ENCODE peak calls at places on chromosome 21, in seven cellular contexts. Q, E, W, H, C, I and A are unnamed samples.

GRCh38 chr21:26028183-26028582 is 142.4 kb downstream of the APP start:
- DNase-seq in Q (no peak), E (no peak), W (no peak), H (no peak), C (no peak), I (no peak), A (no peak)

GRCh38 chr21:26112127-26112742 is 58.3 kb downstream of the APP start:
- DNase-seq in Q (no peak), E (no peak), W (no peak), H (no peak), C (no peak), I (no peak), A (no peak)

GRCh38 chr21:38267991-38268858 is 11.4 kb downstream of the KCNJ15 start:
- DNase-seq in Q (peak; percentile 38), E (peak; percentile 86), W (peak; percentile 43), H (no peak), C (no peak), I (no peak), A (no peak)

GRCh38 chr21:43196789-43197188 is 28.0 kb downstream of the CRYAA start:
- DNase-seq in Q (no peak), E (peak; percentile 86), W (peak; percentile 93), H (peak; percentile 59), C (no peak), I (no peak), A (no peak)

GRCh38 chr21:29192999-29193563 is 62.6 kb downstream of the MAP3K7CL start:
- DNase-seq in Q (no peak), E (no peak), W (no peak), H (no peak), C (no peak), I (no peak), A (no peak)

GRCh38 chr21:45926281-45926680 is 55.3 kb upstream of the COL6A1 start:
- DNase-seq in Q (no peak), E (no peak), W (no peak), H (no peak), C (no peak), I (no peak), A (no peak)

GRCh38 chr21:45362077-45362747 is 42.8 kb upstream of the COL18A1 start:
- DNase-seq in Q (no peak), E (no peak), W (no peak), H (no peak), C (no peak), I (no peak), A (no peak)

GRCh38 chr21:15159382-15160020 is 94.7 kb upstream of the NRIP1 start:
- DNase-seq in Q (peak; percentile 12), E (peak; percentile 27), W (no peak), H (no peak), C (no peak), I (no peak), A (no peak)

GRCh38 chr21:25997788-25998611 is 172.6 kb downstream of the APP start:
- DNase-seq in Q (no peak), E (no peak), W (peak; percentile 17), H (no peak), C (no peak), I (no peak), A (no peak)

GRCh38 chr21:17128132-17128531 is 384.7 kb upstream of the CXADR start:
- DNase-seq in Q (no peak), E (no peak), W (no peak), H (no peak), C (no peak), I (no peak), A (no peak)

GRCh38 chr21:8992731-8993174 is 1528.6 kb upstream of the TPTE start:
- DNase-seq in Q (no peak), E (no peak), W (no peak), H (no peak), C (no peak), I (no peak), A (no peak)

GRCh38 chr21:30718239-30718909 is at the start of gene KRTAP21-3:
- DNase-seq in Q (no peak), E (peak; percentile 67), W (no peak), H (no peak), C (no peak), I (no peak), A (no peak)

GRCh38 chr21:33760641-33761103 is 118.4 kb downstream of the ITSN1 start:
- DNase-seq in Q (no peak), E (no peak), W (no peak), H (no peak), C (peak; percentile 36), I (no peak), A (no peak)

GRCh38 chr21:45374826-45375455 is 30.0 kb upstream of the COL18A1 start:
- DNase-seq in Q (no peak), E (no peak), W (no peak), H (no peak), C (no peak), I (no peak), A (no peak)

GRCh38 chr21:14911351-14911750 is 153.4 kb downstream of the NRIP1 start:
- DNase-seq in Q (no peak), E (peak; percentile 49), W (no peak), H (no peak), C (no peak), I (no peak), A (no peak)

GRCh38 chr21:28516996-28517592 is 475.6 kb downstream of the LTN1 start:
- DNase-seq in Q (peak; percentile 28), E (peak; percentile 71), W (peak; percentile 44), H (peak; percentile 39), C (no peak), I (peak; percentile 1), A (peak; percentile 13)

GRCh38 chr21:14815001-14815400 is 249.8 kb downstream of the NRIP1 start:
- DNase-seq in Q (no peak), E (no peak), W (no peak), H (no peak), C (no peak), I (no peak), A (no peak)

GRCh38 chr21:9730866-9731265 is 790.5 kb upstream of the TPTE start:
- DNase-seq in Q (no peak), E (no peak), W (no peak), H (no peak), C (no peak), I (no peak), A (no peak)

GRCh38 chr21:25331286-25331685 is 276.0 kb downstream of the MRPL39 start:
- DNase-seq in Q (no peak), E (no peak), W (no peak), H (no peak), C (no peak), I (no peak), A (no peak)

GRCh38 chr21:27045281-27045985 is 78.5 kb upstream of the ADAMTS5 start:
- DNase-seq in Q (no peak), E (no peak), W (no peak), H (no peak), C (no peak), I (no peak), A (no peak)

GRCh38 chr21:33751120-33751519 is 108.8 kb downstream of the ITSN1 start:
- DNase-seq in Q (no peak), E (peak; percentile 24), W (no peak), H (no peak), C (no peak), I (no peak), A (no peak)

GRCh38 chr21:44360174-44360573 is 6.8 kb downstream of the TRPM2 start:
- DNase-seq in Q (no peak), E (no peak), W (no peak), H (no peak), C (no peak), I (no peak), A (no peak)
- TF ChIP-seq CTCF in Q (peak; percentile 15), E (no peak), W (no peak), H (no peak), C (no peak), I (no peak), A (no peak)

GRCh38 chr21:41967708-41968107 is 13.9 kb upstream of the C2CD2 start:
- DNase-seq in Q (no peak), E (no peak), W (no peak), H (no peak), C (no peak), I (no peak), A (no peak)
- TF ChIP-seq CTCF in Q (no peak), E (no peak), W (no peak), H (no peak), C (no peak), I (no peak), A (no peak)

DNA sequence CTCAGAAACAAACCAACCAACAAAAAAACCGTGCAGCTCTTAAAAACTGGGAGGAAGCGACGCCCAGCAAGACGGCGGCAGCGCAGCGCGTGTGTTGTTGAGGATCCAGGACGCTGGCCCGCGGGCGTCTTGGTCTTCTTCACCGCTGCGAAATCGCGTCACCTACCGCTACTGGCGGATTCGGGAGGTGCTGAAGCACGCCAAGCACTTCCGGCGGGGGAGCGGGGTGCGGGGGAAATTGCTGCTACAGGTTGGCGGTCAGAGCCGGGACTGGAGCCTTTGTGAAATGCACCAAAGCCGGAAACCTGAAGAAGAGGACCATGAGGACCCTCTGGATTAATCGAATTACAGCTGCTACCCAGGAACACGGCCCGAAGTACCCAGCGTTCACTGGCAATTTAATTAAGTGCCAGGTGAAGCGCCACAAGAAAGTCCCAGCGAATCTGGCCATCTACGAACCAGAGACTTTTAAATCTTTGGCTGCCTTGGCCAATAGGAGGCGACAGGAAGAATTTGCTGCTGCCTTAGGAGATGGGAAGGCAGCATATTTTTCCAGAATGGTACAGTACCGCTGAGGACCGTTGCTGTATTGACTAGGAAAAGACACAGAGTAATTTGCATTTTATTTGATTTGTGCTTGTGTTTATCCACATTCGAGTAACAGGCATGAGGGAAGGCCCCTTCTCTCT is 11.9 kb upstream of the RIPPLY3 start:
- DNase-seq in Q (no peak), E (peak; percentile 36), W (no peak), H (no peak), C (no peak), I (no peak), A (no peak)
- TF ChIP-seq CTCF in Q (no peak), E (no peak), W (no peak), H (no peak), C (no peak), I (no peak), A (peak; percentile 16)

GRCh38 chr21:34890258-34890723 is 158.8 kb downstream of the RUNX1 start:
- DNase-seq in Q (no peak), E (no peak), W (no peak), H (no peak), C (no peak), I (no peak), A (no peak)

GRCh38 chr21:34889537-34890257 is 159.4 kb downstream of the RUNX1 start:
- DNase-seq in Q (peak; percentile 84), E (peak; percentile 80), W (peak; percentile 66), H (peak; percentile 52), C (no peak), I (no peak), A (no peak)

GRCh38 chr21:34891610-34891943 is 157.5 kb downstream of the RUNX1 start:
- DNase-seq in Q (no peak), E (no peak), W (no peak), H (no peak), C (no peak), I (no peak), A (no peak)

GRCh38 chr21:34892196-34892595 is 156.9 kb downstream of the RUNX1 start:
- DNase-seq in Q (no peak), E (no peak), W (no peak), H (no peak), C (no peak), I (no peak), A (no peak)

GRCh38 chr21:34890724-34891609 is 158.1 kb downstream of the RUNX1 start:
- DNase-seq in Q (no peak), E (peak; percentile 44), W (no peak), H (no peak), C (no peak), I (no peak), A (no peak)
- TF ChIP-seq CTCF in Q (no peak), E (peak; percentile 21), W (no peak), H (no peak), C (peak; percentile 25), I (peak; percentile 36), A (no peak)